ENCODE peak calls at places on chromosomes 11 and 22, in four cellular contexts. N is GM12891, A is K562, C is HL-60. F is an unnamed sample.

GRCh38 chr11:575324-575995 is 810 bp upstream of the PHRF1 start:
- DNase-seq in N (no peak), A (no peak), C (peak; percentile 41), F (no peak)

GRCh38 chr11:9982796-9983579 is 311.0 kb downstream of the SBF2 start:
- DNase-seq in N (no peak), A (peak; percentile 25), C (no peak), F (no peak)

GRCh38 chr22:37628830-37629229 is 10.6 kb upstream of the SH3BP1 start:
- DNase-seq in N (no peak), A (no peak), C (no peak), F (no peak)

GRCh38 chr11:132864811-132865576 is 667.3 kb downstream of the OPCML start:
- DNase-seq in N (no peak), A (no peak), C (no peak), F (no peak)

GRCh38 chr11:11876458-11876857 is 34.7 kb downstream of the USP47 start:
- DNase-seq in N (no peak), A (peak; percentile 21), C (no peak), F (no peak)

GRCh38 chr22:18078329-18079041 is 695 bp downstream of the PEX26 start:
- DNase-seq in N (no peak), A (peak; percentile 40), C (peak; percentile 49), F (no peak)

GRCh38 chr11:44484211-44484610 is 81.3 kb upstream of the CD82 start:
- DNase-seq in N (no peak), A (peak; percentile 39), C (no peak), F (no peak)

GRCh38 chr11:3853935-3854659 is 1.4 kb upstream of the STIM1 start:
- DNase-seq in N (no peak), A (no peak), C (no peak), F (peak; percentile 86)

GRCh38 chr11:111206472-111206871 is 39.1 kb upstream of the POU2AF2 start:
- DNase-seq in N (no peak), A (no peak), C (no peak), F (no peak)

GRCh38 chr11:57425565-57426438 is 1.1 kb downstream of the SLC43A3 start:
- DNase-seq in N (no peak), A (no peak), C (peak; percentile 63), F (no peak)

GRCh38 chr11:104094576-104094975 is 58.1 kb downstream of the DDI1 start:
- DNase-seq in N (no peak), A (no peak), C (no peak), F (no peak)

GRCh38 chr11:9838229-9838628 is 174.4 kb downstream of the SWAP70 start:
- DNase-seq in N (no peak), A (no peak), C (no peak), F (no peak)

GRCh38 chr11:11581493-11581880 is 40.3 kb downstream of the GALNT18 start:
- DNase-seq in N (no peak), A (no peak), C (no peak), F (no peak)

GRCh38 chr22:24731786-24732185 is 42.7 kb downstream of the PIWIL3 start:
- DNase-seq in N (no peak), A (no peak), C (no peak), F (no peak)

GRCh38 chr11:115458877-115459276 is 45.3 kb downstream of the CADM1 start:
- DNase-seq in N (no peak), A (no peak), C (no peak), F (no peak)

GRCh38 chr11:20762112-20762511 is 92.7 kb downstream of the NELL1 start:
- DNase-seq in N (no peak), A (no peak), C (no peak), F (no peak)

GRCh38 chr11:36405585-36406367 is 104.3 kb downstream of the TRAF6 start:
- DNase-seq in N (no peak), A (no peak), C (no peak), F (no peak)

GRCh38 chr11:41286751-41287150 is 172.7 kb downstream of the LRRC4C start:
- DNase-seq in N (no peak), A (no peak), C (no peak), F (no peak)

GRCh38 chr22:30857103-30857502 is 111.5 kb downstream of the MORC2 start:
- DNase-seq in N (no peak), A (no peak), C (no peak), F (no peak)

GRCh38 chr11:121374286-121374985 is 77.7 kb upstream of the SORL1 start:
- DNase-seq in N (no peak), A (no peak), C (no peak), F (no peak)

GRCh38 chr11:103737791-103738190 is 298.6 kb upstream of the DDI1 start:
- DNase-seq in N (no peak), A (no peak), C (no peak), F (no peak)

GRCh38 chr11:10678106-10678505 is 15.4 kb downstream of the IRAG1 start:
- DNase-seq in N (no peak), A (no peak), C (no peak), F (no peak)

GRCh38 chr22:27760474-27760873 is 41.1 kb downstream of the MN1 start:
- DNase-seq in N (no peak), A (no peak), C (no peak), F (no peak)

GRCh38 chr11:84886344-84886743 is 740.8 kb downstream of the DLG2 start:
- DNase-seq in N (no peak), A (no peak), C (no peak), F (no peak)

GRCh38 chr11:123517559-123518364 is 87.7 kb downstream of the GRAMD1B start:
- DNase-seq in N (no peak), A (no peak), C (no peak), F (peak; percentile 51)

GRCh38 chr11:123518496-123519054 is 88.5 kb downstream of the GRAMD1B start:
- DNase-seq in N (no peak), A (no peak), C (no peak), F (no peak)

GRCh38 chr11:123521001-123521400 is 90.9 kb downstream of the GRAMD1B start:
- DNase-seq in N (no peak), A (no peak), C (no peak), F (no peak)

GRCh38 chr11:123519797-123520193 is 89.7 kb downstream of the GRAMD1B start:
- DNase-seq in N (no peak), A (no peak), C (no peak), F (no peak)

DNA sequence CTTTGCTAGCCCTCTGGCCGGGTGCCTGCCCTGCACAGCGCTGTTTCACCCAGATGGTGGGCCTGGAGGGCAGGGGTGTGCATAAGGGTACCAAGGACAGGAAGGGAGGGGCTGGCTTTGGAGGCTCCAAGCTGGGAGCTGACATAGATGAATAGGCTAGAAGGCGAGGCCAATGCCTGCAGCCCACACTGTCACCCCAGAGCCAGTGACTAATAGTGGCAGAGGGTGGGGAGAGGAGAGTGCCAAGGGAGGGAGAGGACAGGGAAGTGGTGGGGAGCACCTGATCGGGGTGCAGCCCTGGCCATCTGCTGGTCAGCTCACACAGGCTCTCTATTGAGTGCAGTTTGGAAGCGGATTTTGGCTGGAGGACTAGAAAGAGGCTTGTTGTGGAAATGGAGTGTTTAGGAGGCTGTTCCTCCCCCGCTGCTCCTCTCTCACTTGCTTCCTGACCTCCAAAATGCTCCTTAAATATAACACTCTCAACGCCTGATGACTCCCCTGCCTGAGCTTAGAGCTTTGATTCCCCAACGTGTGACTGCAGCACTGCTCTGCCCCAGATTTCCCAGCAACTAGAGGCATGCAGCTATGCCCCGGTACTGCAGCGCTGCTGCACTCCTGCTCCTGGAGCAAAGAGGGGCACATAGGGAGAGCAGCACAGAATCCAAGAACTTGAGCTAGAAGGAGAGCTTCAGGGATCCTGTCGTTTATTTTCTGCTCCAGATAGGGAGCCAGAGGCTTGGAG is 89.2 kb downstream of the GRAMD1B start:
- DNase-seq in N (no peak), A (no peak), C (no peak), F (no peak)
- TF ChIP-seq SPI1 in N (no peak), A (no peak), C (no peak), F (no peak)

GRCh38 chr11:68050371-68050841 is 11.6 kb downstream of the TCIRG1 start:
- DNase-seq in N (no peak), A (no peak), C (peak; percentile 33), F (no peak)

GRCh38 chr11:68052137-68052873 is 13.5 kb downstream of the TCIRG1 start:
- DNase-seq in N (no peak), A (no peak), C (peak; percentile 23), F (no peak)

GRCh38 chr11:68053117-68053516 is 14.3 kb downstream of the TCIRG1 start:
- DNase-seq in N (no peak), A (no peak), C (peak; percentile 27), F (no peak)

GRCh38 chr11:68049509-68050370 is 10.9 kb downstream of the TCIRG1 start:
- DNase-seq in N (no peak), A (no peak), C (peak; percentile 31), F (no peak)

GRCh38 chr11:68051191-68052136 is 12.6 kb downstream of the TCIRG1 start:
- DNase-seq in N (no peak), A (no peak), C (peak; percentile 54), F (no peak)
- TF ChIP-seq SPI1 in N (no peak), A (no peak), C (peak; percentile 6), F (no peak)

GRCh38 chr11:122647728-122648127 is 7.8 kb upstream of the UBASH3B start:
- DNase-seq in N (no peak), A (no peak), C (no peak), F (no peak)

GRCh38 chr11:122646549-122647340 is 8.8 kb upstream of the UBASH3B start:
- DNase-seq in N (no peak), A (no peak), C (no peak), F (no peak)

GRCh38 chr11:122642472-122642922 is 13.0 kb upstream of the UBASH3B start:
- DNase-seq in N (no peak), A (no peak), C (no peak), F (no peak)

GRCh38 chr11:122645847-122646246 is 9.7 kb upstream of the UBASH3B start:
- DNase-seq in N (no peak), A (no peak), C (no peak), F (no peak)

DNA sequence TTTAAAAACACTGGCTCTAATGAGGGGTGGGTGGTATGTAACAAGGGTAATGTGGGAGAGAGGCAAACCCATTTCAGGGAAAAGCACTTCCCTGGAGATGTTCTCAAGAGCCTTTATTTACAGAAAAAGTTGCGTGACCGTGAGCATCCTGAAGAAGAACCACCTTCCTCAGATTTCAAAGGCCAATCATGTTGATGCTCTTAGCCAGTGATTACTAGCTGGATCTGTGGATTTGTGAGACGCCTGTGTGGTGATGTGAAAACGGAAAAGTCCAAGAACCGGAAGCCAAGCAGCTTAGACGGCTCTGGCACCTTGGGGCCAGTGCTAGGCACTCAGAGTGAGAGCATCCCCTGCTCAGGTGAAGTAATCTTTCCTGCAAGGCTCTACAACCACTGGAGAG is 12.6 kb upstream of the UBASH3B start:
- DNase-seq in N (no peak), A (no peak), C (no peak), F (no peak)
- TF ChIP-seq SPI1 in N (no peak), A (no peak), C (no peak), F (no peak)

GRCh38 chr22:47606426-47606825 is 844.0 kb downstream of the TBC1D22A start:
- DNase-seq in N (no peak), A (no peak), C (no peak), F (no peak)

GRCh38 chr22:47604563-47604962 is 842.1 kb downstream of the TBC1D22A start:
- DNase-seq in N (no peak), A (no peak), C (no peak), F (no peak)

GRCh38 chr22:47607486-47607885 is 845.0 kb downstream of the TBC1D22A start:
- DNase-seq in N (no peak), A (no peak), C (no peak), F (no peak)

GRCh38 chr22:47605441-47605840 is 843.0 kb downstream of the TBC1D22A start:
- DNase-seq in N (no peak), A (no peak), C (no peak), F (no peak)

GRCh38 chr22:47605886-47606285 is 843.4 kb downstream of the TBC1D22A start:
- DNase-seq in N (no peak), A (no peak), C (no peak), F (no peak)
- TF ChIP-seq SPI1 in N (no peak), A (no peak), C (no peak), F (no peak)